ENCODE peak calls at places on chromosome 2, in seven cellular contexts. U, Z, R, K, X, P and W are unnamed samples. For H3K4me1, the result is how much of the 10 kb centered on the place peaks cover.

GRCh38 chr2:33086400-33087015 is 139.8 kb downstream of the LTBP1 start:
- DNase-seq in K (peak), P (peak), Z (no peak), U (no peak), X (peak), R (no peak), W (no peak)

GRCh38 chr2:121052023-121052422 is 233.0 kb downstream of the TFCP2L1 start:
- DNase-seq in X (no peak), U (no peak), K (no peak), R (no peak), Z (no peak), P (no peak), W (no peak)

GRCh38 chr2:65417509-65418085 is 14.8 kb downstream of the SPRED2 start:
- DNase-seq in K (no peak), P (no peak), X (no peak), Z (no peak), R (no peak), U (no peak), W (no peak)

GRCh38 chr2:105912081-105912480 is 167.4 kb downstream of the NCK2 start:
- DNase-seq in P (no peak), K (no peak), X (no peak), Z (no peak), R (no peak), U (no peak), W (no peak)

GRCh38 chr2:202703091-202703490 is 68.3 kb downstream of the FAM117B start:
- DNase-seq in K (no peak), R (no peak), U (no peak), P (no peak), Z (no peak), X (no peak), W (no peak)

GRCh38 chr2:56130463-56131070 is 53.2 kb upstream of the CCDC85A start:
- DNase-seq in P (peak), X (peak), U (no peak), K (no peak), Z (peak), R (no peak), W (no peak)

GRCh38 chr2:179255129-179255528 is 9.5 kb downstream of the SESTD1 start:
- DNase-seq in U (no peak), P (no peak), R (no peak), Z (no peak), X (no peak), K (no peak), W (no peak)

GRCh38 chr2:240459401-240460242 is 24.2 kb downstream of the GPC1 start:
- DNase-seq in Z (no peak), U (no peak), P (no peak), R (peak), K (peak), X (no peak), W (peak)

GRCh38 chr2:38776531-38776930 is 1.5 kb upstream of the GEMIN6 start:
- DNase-seq in R (no peak), K (no peak), P (no peak), U (no peak), Z (no peak), X (no peak), W (no peak)

GRCh38 chr2:166516712-166517303 is 22.8 kb upstream of the SCN7A start:
- DNase-seq in K (peak), Z (no peak), U (peak), X (peak), R (no peak), P (peak), W (peak)

GRCh38 chr2:85437488-85438290 is 19.2 kb downstream of the SH2D6 start:
- DNase-seq in U (peak), Z (no peak), K (peak), P (peak), R (peak), X (peak), W (peak)

GRCh38 chr2:162748566-162749215 is 89.9 kb downstream of the KCNH7 start:
- DNase-seq in Z (no peak), X (no peak), R (no peak), K (no peak), U (no peak), P (no peak), W (no peak)

GRCh38 chr2:12774381-12774780 is 57.6 kb downstream of the TRIB2 start:
- DNase-seq in Z (no peak), X (no peak), P (no peak), U (no peak), K (no peak), R (no peak), W (no peak)

GRCh38 chr2:179701524-179702110 is 159.8 kb downstream of the ZNF385B start:
- DNase-seq in K (no peak), P (no peak), R (no peak), Z (no peak), X (no peak), U (no peak), W (no peak)

GRCh38 chr2:114489143-114489542 is 46.7 kb downstream of the DPP10 start:
- DNase-seq in X (no peak), Z (no peak), P (no peak), R (no peak), K (no peak), U (no peak), W (no peak)

GRCh38 chr2:165874445-165875039 is 79.0 kb downstream of the TTC21B start:
- DNase-seq in P (peak), U (no peak), K (no peak), R (no peak), Z (peak), X (peak), W (no peak)

GRCh38 chr2:189369566-189369965 is 71.7 kb upstream of the WDR75 start:
- DNase-seq in Z (no peak), R (no peak), U (no peak), X (peak), K (no peak), P (no peak), W (no peak)

GRCh38 chr2:182650704-182651103 is 65.4 kb upstream of the DNAJC10 start:
- DNase-seq in X (peak), R (no peak), P (no peak), Z (peak), K (no peak), U (no peak), W (no peak)

GRCh38 chr2:182652326-182652725 is 63.7 kb upstream of the DNAJC10 start:
- DNase-seq in P (no peak), K (no peak), Z (no peak), X (no peak), U (no peak), R (no peak), W (no peak)

GRCh38 chr2:182646763-182647498 is 69.1 kb upstream of the DNAJC10 start:
- DNase-seq in Z (no peak), P (no peak), K (no peak), X (no peak), U (no peak), R (no peak), W (no peak)

GRCh38 chr2:182647499-182647787 is 68.6 kb upstream of the DNAJC10 start:
- DNase-seq in Z (no peak), R (no peak), U (no peak), K (no peak), X (no peak), P (no peak), W (no peak)

DNA sequence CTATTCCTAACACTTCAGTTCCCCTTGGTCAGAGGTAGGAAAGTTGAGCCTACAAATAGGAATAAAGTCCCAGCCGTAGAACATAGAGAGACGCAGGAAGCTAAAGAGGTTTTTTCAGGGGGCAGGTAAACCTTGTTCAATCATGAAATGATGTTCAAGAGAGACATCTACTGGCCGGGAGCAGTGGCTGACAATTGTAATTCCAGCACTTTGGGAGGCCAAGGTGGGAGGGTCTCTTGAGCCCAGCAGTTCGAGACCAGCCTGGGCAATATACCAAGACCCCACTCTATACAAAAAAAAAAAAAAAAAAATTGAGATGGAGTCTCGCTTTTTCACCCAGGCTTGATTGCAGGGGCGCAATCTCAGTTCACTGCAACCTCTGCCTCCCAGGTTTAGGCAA is 66.7 kb upstream of the DNAJC10 start:
- DNase-seq in X (peak), Z (peak), U (no peak), K (no peak), R (no peak), P (no peak), W (no peak)
- TF ChIP-seq CTCF in X (peak), Z (peak), U (peak), K (peak), R (no peak), P (no peak), W (no peak)

GRCh38 chr2:127176371-127177311 is 43.5 kb downstream of the CYP27C1 start:
- DNase-seq in P (peak), R (peak), Z (no peak), X (no peak), U (no peak), K (peak), W (no peak)
- TF ChIP-seq POLR2A in P (no peak), R (no peak), Z (no peak), X (no peak), U (no peak), K (no peak), W (no peak)

DNA sequence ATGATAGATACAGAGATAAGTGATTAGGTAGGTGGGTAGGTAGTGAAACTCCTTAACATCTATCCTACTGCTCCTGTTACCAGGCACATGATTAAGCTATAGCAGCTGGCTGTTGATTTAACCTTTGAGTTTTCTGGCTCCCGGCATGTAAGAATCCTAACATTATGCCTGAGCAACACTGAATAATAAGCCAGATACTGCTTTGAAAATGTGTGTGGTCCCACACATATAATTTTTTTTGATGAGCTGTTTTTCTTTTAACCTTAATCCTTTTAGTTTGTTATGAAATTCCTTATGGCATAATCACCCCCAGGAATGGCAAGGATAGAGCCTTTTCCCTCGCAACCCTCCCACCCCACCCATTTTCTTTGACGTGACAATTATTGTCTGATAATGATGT is 104.2 kb upstream of the NEUROD1 start:
- DNase-seq in P (no peak), R (no peak), Z (peak), U (no peak), K (no peak), X (peak), W (no peak)
- H3K4me1 ChIP-seq in P (under half), R (under half), Z (half or more), U (under half), K (under half), X (half or more), W (under half)

GRCh38 chr2:74834806-74835755 is 1.2 kb downstream of the HK2 start:
- DNase-seq in P (no peak), R (peak), U (peak), K (peak), X (no peak), Z (no peak), W (peak)

GRCh38 chr2:74835831-74836674 is 2.1 kb downstream of the HK2 start:
- DNase-seq in U (no peak), R (no peak), K (no peak), Z (peak), X (peak), P (no peak), W (no peak)

GRCh38 chr2:74831693-74832530 is 2.0 kb upstream of the HK2 start:
- DNase-seq in P (no peak), X (peak), K (no peak), Z (no peak), R (no peak), U (no peak), W (no peak)

GRCh38 chr2:74836675-74837401 is 2.9 kb downstream of the HK2 start:
- DNase-seq in U (peak), P (no peak), K (no peak), R (no peak), Z (no peak), X (no peak), W (no peak)

GRCh38 chr2:74833418-74834233 is at the start of gene HK2:
- DNase-seq in X (peak), P (peak), R (peak), K (peak), Z (peak), U (peak), W (peak)
- TF ChIP-seq CTCF in X (no peak), P (no peak), R (no peak), K (no peak), Z (no peak), U (no peak), W (no peak)

DNA sequence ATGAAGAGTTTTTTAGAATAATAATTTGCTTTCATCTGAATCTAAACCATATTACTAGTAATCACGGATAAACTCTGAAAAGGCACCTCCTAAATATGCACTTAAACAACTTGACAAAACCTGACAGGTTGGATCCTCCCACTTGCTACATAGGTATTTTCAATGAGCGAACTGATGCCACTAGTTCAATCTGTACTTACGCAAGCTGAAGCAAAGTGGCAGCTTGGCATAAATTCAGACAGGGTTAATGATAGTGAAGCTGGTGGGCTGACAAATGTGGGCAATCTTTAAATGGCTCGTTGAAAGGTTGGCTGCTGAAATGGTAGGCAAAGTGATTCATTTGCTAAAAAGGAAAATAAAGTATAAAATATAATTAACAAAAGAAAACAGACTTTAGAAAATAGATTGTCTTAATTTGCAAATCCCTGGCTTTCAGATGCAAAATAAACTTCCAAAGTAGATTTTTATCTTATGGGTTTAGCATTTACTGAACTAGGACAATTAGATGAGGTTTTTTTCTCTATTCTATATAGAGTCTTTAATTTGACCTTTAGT is 1713.5 kb upstream of the SLC39A10 start:
- DNase-seq in P (no peak), K (no peak), U (no peak), R (no peak), Z (no peak), X (no peak), W (no peak)
- TF ChIP-seq POLR2A in P (no peak), K (no peak), U (no peak), R (no peak), Z (no peak), X (no peak), W (no peak)